ENCODE peak calls at places on chromosomes 16 and 17, in four cellular contexts. C is brain microvascular endothelial cell, B is right cardiac atrium, K is tibial nerve. S is an unnamed sample. For H3K27me3, the result is how much of the 10 kb centered on the place peaks cover.

GRCh38 chr17:55580596-55581133 is 69.4 kb upstream of the SMIM36 start:
- DNase-seq in B (no peak), K (no peak), C (no peak), S (no peak)

GRCh38 chr16:85103096-85104079 is 8.9 kb downstream of the CIBAR2 start:
- DNase-seq in K (no peak), C (no peak), B (no peak), S (no peak)

GRCh38 chr16:9428355-9429005 is 337.0 kb downstream of the HAPSTR1 start:
- DNase-seq in B (no peak), C (no peak), K (no peak), S (no peak)

GRCh38 chr16:75301804-75302203 is 50.4 kb upstream of the BCAR1 start:
- DNase-seq in K (no peak), B (no peak), C (no peak), S (no peak)

GRCh38 chr16:29710227-29711219 is 31.5 kb downstream of the QPRT start:
- DNase-seq in K (no peak), C (peak), B (no peak), S (no peak)

GRCh38 chr17:8012996-8013640 is 10.7 kb downstream of the GUCY2D start:
- DNase-seq in C (no peak), B (no peak), K (no peak), S (no peak)

GRCh38 chr16:48393843-48394703 is 8.9 kb upstream of the SIAH1 start:
- DNase-seq in K (peak), C (peak), B (no peak), S (no peak)

GRCh38 chr17:33520404-33521032 is 227.4 kb upstream of the ASIC2 start:
- DNase-seq in B (peak), K (no peak), C (no peak), S (no peak)

GRCh38 chr16:29734826-29735225 is 11.0 kb downstream of the C16orf54 start:
- DNase-seq in K (no peak), C (no peak), B (no peak), S (no peak)

GRCh38 chr16:17434006-17434405 is 36.8 kb downstream of the XYLT1 start:
- DNase-seq in K (no peak), C (no peak), B (peak), S (no peak)

GRCh38 chr16:27281285-27281684 is 12.7 kb upstream of the NSMCE1 start:
- DNase-seq in B (no peak), C (no peak), K (no peak), S (no peak)

GRCh38 chr16:34803683-34804416 is 1344.4 kb downstream of the TP53TG3F start:
- DNase-seq in B (no peak), K (no peak), C (no peak), S (no peak)

GRCh38 chr17:45270828-45271418 is 9.0 kb upstream of the SPATA32 start:
- DNase-seq in K (no peak), B (no peak), C (no peak), S (no peak)

GRCh38 chr16:29809850-29810698 is 1.9 kb upstream of the PRRT2 start:
- DNase-seq in B (no peak), C (no peak), K (no peak), S (no peak)

GRCh38 chr16:66049865-66050264 is 316.6 kb upstream of the CDH5 start:
- DNase-seq in K (no peak), B (no peak), C (no peak), S (no peak)

GRCh38 chr17:81570896-81571453 is 18.8 kb upstream of the FAAP100 start:
- DNase-seq in C (no peak), K (no peak), B (no peak), S (no peak)

GRCh38 chr16:363110-364090 is 6.9 kb downstream of the MRPL28 start:
- DNase-seq in C (no peak), K (no peak), B (no peak), S (no peak)

GRCh38 chr17:47741109-47741792 is 8.2 kb downstream of the TBX21 start:
- DNase-seq in C (no peak), B (no peak), K (no peak), S (no peak)

GRCh38 chr17:47742319-47743181 is 9.5 kb downstream of the TBX21 start:
- DNase-seq in B (no peak), C (no peak), K (no peak), S (no peak)

GRCh38 chr17:47739150-47739549 is 6.1 kb downstream of the TBX21 start:
- DNase-seq in C (no peak), B (no peak), K (no peak), S (no peak)

GRCh38 chr17:47744168-47745036 is 11.4 kb downstream of the TBX21 start:
- DNase-seq in K (no peak), C (no peak), B (no peak), S (no peak)

GRCh38 chr17:47741793-47742145 is 8.7 kb downstream of the TBX21 start:
- DNase-seq in C (no peak), B (no peak), K (no peak), S (no peak)
- H3K27ac ChIP-seq in C (no peak), B (no peak), K (no peak), S (no peak)

DNA sequence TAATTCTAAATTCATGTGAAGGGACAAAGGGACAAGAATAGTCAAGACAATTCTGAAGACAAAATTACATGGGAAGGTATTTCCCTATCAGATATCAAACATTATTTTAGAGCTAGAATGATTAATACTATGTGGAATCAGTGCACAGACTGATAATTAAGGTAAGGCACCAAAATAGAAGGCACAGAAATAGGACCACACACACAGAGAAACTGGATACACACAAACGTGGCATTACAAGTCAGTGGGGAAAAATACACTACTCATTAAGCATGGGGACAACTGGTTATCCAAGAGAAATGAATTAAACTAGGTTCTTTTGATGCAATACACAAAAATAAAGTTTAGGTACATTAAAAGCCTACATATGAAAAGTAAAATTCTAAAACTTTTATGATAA is 132.8 kb upstream of the NETO2 start:
- DNase-seq in K (no peak), C (no peak), B (no peak), S (no peak)
- H3K4me3 ChIP-seq in K (no peak), C (no peak), B (no peak), S (no peak)

DNA sequence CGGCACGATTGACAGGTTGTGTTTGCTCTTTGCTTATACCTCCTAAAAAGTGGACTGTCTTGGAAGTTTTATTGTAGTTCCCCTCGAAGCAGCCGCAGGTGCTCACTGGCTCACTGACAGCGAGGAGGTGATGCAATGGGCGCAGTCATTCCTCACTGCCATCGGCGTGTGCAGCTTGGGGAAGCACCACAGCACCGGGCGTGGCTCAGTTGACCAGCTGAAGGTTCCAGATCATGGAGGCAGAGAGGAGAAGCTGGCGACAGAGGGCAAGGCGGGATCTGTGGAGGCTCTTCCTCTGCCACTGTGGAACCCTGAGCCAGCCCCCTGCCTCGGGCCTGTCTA is 72.1 kb upstream of the TNRC6C start:
- DNase-seq in K (no peak), C (no peak), B (no peak), S (no peak)
- H3K27me3 ChIP-seq in K (under half), C (under half), B (under half), S (under half)

DNA sequence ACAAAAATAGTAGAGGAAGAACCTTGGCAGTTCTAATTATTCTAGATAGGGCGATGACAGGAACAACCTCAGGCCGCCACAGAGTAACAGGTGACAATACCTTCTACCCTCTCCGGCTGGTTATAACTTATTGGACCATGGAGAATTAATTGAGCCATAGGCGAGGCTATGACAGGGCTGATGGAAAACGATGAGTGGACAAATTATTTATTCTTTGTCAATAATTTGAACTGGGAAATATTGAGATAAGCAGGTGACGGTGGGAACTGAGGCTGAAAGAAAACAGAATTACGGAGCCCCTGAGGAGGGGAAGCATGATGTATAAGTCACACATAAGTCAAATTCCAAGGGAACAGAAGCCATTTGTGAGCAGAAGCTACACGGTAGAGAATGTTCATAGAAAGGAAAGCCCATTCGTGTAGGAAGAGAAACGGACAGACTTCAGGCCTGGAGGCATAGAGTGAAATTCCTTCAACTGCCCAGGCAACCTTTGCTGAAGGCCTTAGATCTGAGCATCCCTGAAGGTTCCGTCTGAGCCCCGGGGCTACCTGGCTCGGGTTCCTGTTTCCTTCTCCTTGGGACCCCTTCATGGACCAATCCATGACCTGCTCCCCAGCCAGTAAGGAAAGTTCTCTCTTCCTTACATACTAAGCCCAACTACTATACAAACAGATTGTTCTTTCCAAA is 158.1 kb downstream of the MAP2K4 start:
- DNase-seq in C (no peak), B (no peak), K (no peak), S (no peak)
- H3K27ac ChIP-seq in C (no peak), B (no peak), K (no peak), S (no peak)